ENCODE peak calls at places on chromosomes 11 and 22, in four cellular contexts. B is HL-60, U is Caco-2, H is glutamatergic neuron. R is an unnamed sample.

GRCh38 chr11:133941546-133941945 is 15.2 kb downstream of the IGSF9B start:
- DNase-seq in B (no peak), U (no peak), H (no peak), R (no peak)

GRCh38 chr11:56292154-56292553 is at the start of gene OR8H1:
- DNase-seq in B (no peak), U (no peak), H (no peak), R (no peak)

GRCh38 chr22:36351921-36352774 is 35.6 kb downstream of the MYH9 start:
- DNase-seq in B (no peak), U (peak), H (no peak), R (no peak)

GRCh38 chr11:128662960-128663359 is 30.9 kb upstream of the FLI1 start:
- DNase-seq in B (no peak), U (no peak), H (no peak), R (no peak)

GRCh38 chr11:64078294-64078693 is 42.6 kb downstream of the FLRT1 start:
- DNase-seq in B (no peak), U (no peak), H (peak), R (no peak)

GRCh38 chr22:33658775-33659174 is 261.5 kb downstream of the LARGE1 start:
- DNase-seq in B (no peak), U (no peak), H (no peak), R (no peak)

GRCh38 chr11:86955674-86956522 is 703 bp upstream of the FZD4 start:
- DNase-seq in B (no peak), U (peak), H (peak), R (peak)

GRCh38 chr11:68146704-68147474 is 25.7 kb upstream of the CHKA start:
- DNase-seq in B (peak), U (peak), H (no peak), R (peak)

GRCh38 chr11:82089426-82089825 is 644.2 kb downstream of the FAM181B start:
- DNase-seq in B (no peak), U (no peak), H (no peak), R (no peak)

GRCh38 chr11:15159085-15159484 is 44.4 kb downstream of the INSC start:
- DNase-seq in B (no peak), U (peak), H (no peak), R (peak)

GRCh38 chr11:130448416-130449068 is at the start of gene ADAMTS15:
- DNase-seq in B (peak), U (peak), H (peak), R (peak)

GRCh38 chr11:33463059-33463458 is 205.9 kb downstream of the HIPK3 start:
- DNase-seq in B (no peak), U (no peak), H (no peak), R (no peak)

GRCh38 chr11:125305346-125305745 is 140.8 kb downstream of the PKNOX2 start:
- DNase-seq in B (no peak), U (no peak), H (no peak), R (no peak)

GRCh38 chr11:78251083-78251699 is 62.5 kb downstream of the USP35 start:
- DNase-seq in B (no peak), U (no peak), H (no peak), R (no peak)

GRCh38 chr22:30228509-30229359 is 17.8 kb downstream of the LIF start:
- DNase-seq in B (no peak), U (no peak), H (no peak), R (peak)

GRCh38 chr11:18765554-18765953 is 26.0 kb downstream of the PTPN5 start:
- DNase-seq in B (no peak), U (no peak), H (no peak), R (no peak)

GRCh38 chr11:43574949-43575915 is 105.3 kb upstream of the HSD17B12 start:
- DNase-seq in B (no peak), U (peak), H (peak), R (no peak)

GRCh38 chr11:43573873-43574272 is 106.7 kb upstream of the HSD17B12 start:
- DNase-seq in B (no peak), U (no peak), H (no peak), R (no peak)

GRCh38 chr11:43575931-43576833 is 104.4 kb upstream of the HSD17B12 start:
- DNase-seq in B (no peak), U (no peak), H (no peak), R (no peak)

GRCh38 chr11:43576834-43577521 is 103.6 kb upstream of the HSD17B12 start:
- DNase-seq in B (no peak), U (peak), H (peak), R (peak)

GRCh38 chr11:43573233-43573632 is 107.3 kb upstream of the HSD17B12 start:
- DNase-seq in B (peak), U (no peak), H (peak), R (peak)
- TF ChIP-seq CTCF in B (peak), U (peak), H (peak), R (peak)

DNA sequence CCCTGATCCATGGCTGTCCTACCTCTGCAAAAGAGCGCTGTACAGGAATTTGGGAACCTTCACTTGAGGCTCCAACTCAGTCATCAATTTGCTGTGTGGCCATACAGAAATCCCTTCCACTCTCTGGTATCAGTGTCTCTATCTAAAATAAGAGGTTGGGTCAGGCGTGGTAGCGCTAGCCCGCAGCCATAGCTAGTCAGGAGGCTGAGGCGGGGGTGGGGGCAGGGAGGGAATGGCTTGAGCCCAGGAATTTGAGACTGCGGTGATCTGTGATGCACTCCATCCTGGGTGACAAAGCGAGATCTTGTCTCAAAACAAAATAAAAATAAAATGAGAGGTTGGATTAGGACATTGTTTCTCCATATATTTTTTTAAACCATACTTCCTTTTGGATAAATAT is 87.3 kb downstream of the PLEKHA7 start:
- DNase-seq in B (no peak), U (no peak), H (no peak), R (no peak)
- TF ChIP-seq CTCF in B (no peak), U (no peak), H (no peak), R (no peak)

GRCh38 chr11:30045144-30045543 is 28.3 kb upstream of the KCNA4 start:
- DNase-seq in B (no peak), U (no peak), H (no peak), R (no peak)

GRCh38 chr11:30046211-30046945 is 29.5 kb upstream of the KCNA4 start:
- DNase-seq in B (no peak), U (no peak), H (no peak), R (no peak)

DNA sequence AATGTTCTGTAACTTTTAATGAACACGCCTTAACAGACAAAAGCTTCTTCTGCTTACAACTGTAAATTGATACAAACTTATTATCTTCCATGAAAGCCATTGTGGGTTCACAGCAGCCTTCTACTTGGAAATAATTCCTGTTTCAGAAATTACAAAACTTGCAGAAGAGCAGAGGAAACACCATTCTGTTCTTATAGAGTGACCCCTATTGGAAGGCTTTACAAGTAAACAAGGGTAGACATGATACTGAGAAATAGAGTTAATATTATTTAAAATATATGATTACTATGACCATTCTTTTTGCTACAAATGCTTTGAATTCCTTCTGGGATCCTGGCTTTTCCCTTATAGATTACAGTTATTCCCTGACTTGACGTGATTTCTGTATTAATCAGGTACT is 32.4 kb upstream of the KCNA4 start:
- DNase-seq in B (no peak), U (no peak), H (no peak), R (no peak)
- TF ChIP-seq CTCF in B (no peak), U (no peak), H (no peak), R (no peak)

GRCh38 chr11:70158201-70158600 is 44.9 kb upstream of the FADD start:
- DNase-seq in B (no peak), U (peak), H (peak), R (peak)
- TF ChIP-seq CTCF in B (no peak), U (peak), H (peak), R (peak)

DNA sequence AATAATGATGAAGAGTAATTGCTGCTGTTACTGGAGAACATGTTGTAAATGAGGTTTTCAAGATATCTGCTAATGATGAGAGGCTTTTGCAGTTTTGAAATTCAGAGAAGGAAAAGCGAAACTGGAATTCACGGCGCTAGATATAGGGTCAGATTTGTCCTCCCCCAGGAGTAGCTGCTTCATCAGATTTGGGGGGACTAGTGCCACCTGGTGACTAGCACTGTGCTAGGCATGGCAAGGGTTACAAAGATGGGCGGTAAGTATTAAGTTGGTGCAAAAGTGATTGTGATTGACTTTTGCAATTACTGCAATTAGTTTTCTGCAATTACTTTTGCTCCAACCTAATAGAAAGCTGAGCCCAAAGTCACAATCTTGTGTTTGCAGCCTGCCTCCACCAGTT is 879.9 kb upstream of the TENM4 start:
- DNase-seq in B (no peak), U (no peak), H (no peak), R (no peak)
- TF ChIP-seq CTCF in B (peak), U (no peak), H (no peak), R (no peak)

GRCh38 chr11:6474423-6474792 is 667 bp upstream of the TRIM3 start:
- DNase-seq in B (no peak), U (no peak), H (no peak), R (no peak)
- TF ChIP-seq CTCF in B (no peak), U (no peak), H (no peak), R (no peak)

DNA sequence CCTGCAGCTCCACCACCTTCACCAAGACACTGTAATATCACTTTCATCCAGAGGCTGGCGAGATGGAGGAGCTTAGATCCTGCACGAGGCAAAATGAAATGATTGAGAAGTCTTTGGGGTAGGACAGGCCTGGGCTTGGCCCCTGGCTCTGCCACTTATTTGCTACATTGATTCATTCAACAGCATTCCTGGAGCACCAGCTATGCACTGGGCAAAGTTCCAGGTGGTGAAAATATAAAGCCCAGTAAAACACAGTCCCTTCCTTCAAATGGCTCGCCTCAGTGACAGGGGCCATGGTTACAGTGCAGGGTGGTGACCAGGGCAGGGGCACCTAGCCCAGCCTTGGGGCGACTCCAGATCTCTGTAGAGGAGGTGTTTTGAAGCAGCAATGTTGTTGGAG is 19.7 kb downstream of the ALX4 start:
- DNase-seq in B (no peak), U (no peak), H (no peak), R (no peak)
- TF ChIP-seq CTCF in B (no peak), U (no peak), H (no peak), R (no peak)

R was measured in Calu3.